ENCODE peak calls at places on chromosomes 6 and 20, in nine cellular contexts. K, I, C, Y, L, M, O, Q and J are unnamed samples.

GRCh38 chr6:43013020-43013842 is 515 bp downstream of the MEA1 start:
- DNase-seq in O (no peak), C (no peak), K (no peak), Y (no peak), L (no peak), I (no peak), Q (peak; percentile 23), M (no peak), J (no peak)

GRCh38 chr20:61819921-61820825 is 245.5 kb downstream of the TAF4 start:
- DNase-seq in O (no peak), Y (no peak), I (no peak), C (no peak), M (peak; percentile 26), K (no peak), Q (no peak), L (no peak), J (no peak)

GRCh38 chr20:44656447-44656846 is 4.9 kb upstream of the ADA start:
- DNase-seq in L (no peak), Y (no peak), O (no peak), C (no peak), K (no peak), M (no peak), I (no peak), Q (no peak), J (no peak)

GRCh38 chr20:23151885-23152284 is 65.8 kb upstream of the CD93 start:
- DNase-seq in Q (no peak), C (no peak), M (no peak), I (no peak), Y (no peak), L (no peak), O (no peak), K (no peak), J (no peak)

GRCh38 chr6:161001421-161001820 is 9.9 kb downstream of the MAP3K4 start:
- DNase-seq in Q (peak; percentile 20), O (no peak), C (peak; percentile 23), K (no peak), I (peak; percentile 20), Y (no peak), M (no peak), L (no peak), J (peak; percentile 72)

GRCh38 chr20:40564997-40565680 is 123.9 kb downstream of the MAFB start:
- DNase-seq in K (peak; percentile 89), Q (peak; percentile 83), L (no peak), M (no peak), I (no peak), Y (no peak), O (no peak), C (no peak), J (peak; percentile 94)

GRCh38 chr6:111566873-111567517 is 38.7 kb downstream of the TRAF3IP2 start:
- DNase-seq in I (no peak), L (no peak), C (no peak), M (no peak), Y (peak; percentile 60), O (peak; percentile 17), Q (peak; percentile 56), K (no peak), J (no peak)

GRCh38 chr6:4969609-4970285 is 34.1 kb downstream of the RPP40 start:
- DNase-seq in C (no peak), O (no peak), I (no peak), M (no peak), Y (no peak), K (no peak), L (no peak), Q (no peak), J (no peak)

GRCh38 chr20:24771651-24772061 is 177.4 kb upstream of the CST7 start:
- DNase-seq in Y (no peak), L (no peak), K (no peak), O (no peak), I (no peak), Q (no peak), C (no peak), M (no peak), J (no peak)

GRCh38 chr20:4919047-4919704 is 82.1 kb downstream of the SLC23A2 start:
- DNase-seq in M (no peak), I (peak; percentile 45), C (no peak), Q (no peak), Y (no peak), O (no peak), K (no peak), L (no peak), J (no peak)

GRCh38 chr6:13427838-13428527 is 59.4 kb downstream of the GFOD1 start:
- DNase-seq in Q (no peak), I (no peak), M (peak; percentile 67), Y (no peak), C (no peak), L (no peak), O (peak; percentile 32), K (no peak), J (no peak)
- TF ChIP-seq CTCF in Q (no peak), I (no peak), M (no peak), Y (no peak), C (no peak), L (no peak), O (peak; percentile 38), K (no peak), J (no peak)

GRCh38 chr6:47810885-47811284 is 29.1 kb downstream of the OPN5 start:
- DNase-seq in M (no peak), L (no peak), O (no peak), Y (no peak), Q (no peak), C (no peak), I (no peak), K (no peak), J (peak; percentile 33)
- TF ChIP-seq CTCF in M (no peak), L (no peak), O (no peak), Y (no peak), Q (no peak), C (no peak), I (no peak), K (no peak), J (peak; percentile 38)

GRCh38 chr6:144244688-144245087 is 40.4 kb upstream of the UTRN start:
- DNase-seq in O (no peak), Y (no peak), I (no peak), M (no peak), C (no peak), L (no peak), K (no peak), Q (no peak), J (no peak)
- TF ChIP-seq CTCF in O (no peak), Y (no peak), I (no peak), M (no peak), C (no peak), L (no peak), K (no peak), Q (no peak), J (no peak)

DNA sequence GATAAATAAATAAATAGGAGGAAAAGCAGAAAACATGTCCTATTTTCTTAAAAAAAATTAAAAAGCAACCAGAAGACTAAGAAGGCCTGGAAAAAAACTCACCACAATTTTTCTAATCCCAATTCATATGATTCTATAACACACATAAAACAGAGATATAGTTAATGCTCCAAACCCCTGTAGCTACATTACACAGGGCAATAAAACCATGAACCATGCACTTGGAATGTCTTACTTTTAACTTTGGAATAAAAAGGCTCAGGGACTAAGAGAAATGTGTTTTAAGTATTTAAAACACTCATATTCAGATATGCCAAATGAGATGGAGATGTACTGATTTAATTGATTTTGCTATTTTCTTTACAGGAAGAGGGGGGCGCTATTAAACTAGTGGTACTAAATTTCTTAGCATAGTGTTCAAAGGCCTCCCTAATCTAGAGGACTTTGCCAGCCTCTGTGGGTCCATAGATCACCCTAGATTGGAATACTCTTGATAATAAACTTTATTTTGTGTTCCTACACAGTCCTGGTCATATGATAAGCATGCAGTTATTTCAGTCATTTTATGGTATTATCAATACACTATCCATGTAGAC is 30.3 kb upstream of the GCM1 start:
- DNase-seq in I (no peak), M (no peak), Q (no peak), L (no peak), Y (no peak), K (no peak), C (no peak), O (no peak), J (no peak)
- TF ChIP-seq CTCF in I (no peak), M (no peak), Q (no peak), L (no peak), Y (no peak), K (no peak), C (no peak), O (no peak), J (no peak)

DNA sequence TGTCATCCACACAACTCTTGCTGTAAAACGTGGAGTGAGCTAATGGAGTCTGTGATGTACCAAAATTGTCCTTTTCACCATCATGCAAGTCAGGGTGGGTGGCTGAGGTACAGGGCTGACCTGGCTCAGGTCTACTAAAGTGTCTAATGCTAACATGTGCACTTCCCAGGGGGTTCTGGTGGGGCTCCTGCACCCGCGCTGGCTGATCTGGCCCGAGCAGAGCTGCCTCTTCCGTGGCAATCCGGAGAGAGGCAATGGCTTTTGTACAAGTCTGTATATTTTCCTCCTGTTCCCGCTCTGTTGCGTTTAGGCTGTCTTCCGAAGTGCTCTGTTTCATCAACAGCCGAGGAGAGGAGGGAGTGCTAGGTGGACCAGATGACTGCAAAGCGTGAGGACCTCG is 191.8 kb downstream of the HIVEP2 start:
- DNase-seq in C (no peak), K (no peak), L (no peak), O (no peak), Y (no peak), M (no peak), Q (no peak), I (no peak), J (no peak)
- TF ChIP-seq CTCF in C (no peak), K (no peak), L (no peak), O (no peak), Y (no peak), M (no peak), Q (no peak), I (no peak), J (no peak)

GRCh38 chr6:72622094-72622540 is 253 bp downstream of the KCNQ5 start:
- DNase-seq in L (peak; percentile 10), I (peak; percentile 12), O (peak; percentile 81), K (peak; percentile 43), C (no peak), M (peak; percentile 61), Y (peak; percentile 55), Q (peak; percentile 43), J (peak; percentile 39)
- TF ChIP-seq CTCF in L (no peak), I (no peak), O (peak; percentile 26), K (peak; percentile 38), C (no peak), M (no peak), Y (no peak), Q (no peak), J (no peak)